ENCODE peak calls at places on chromosomes 16 and 17, in six cellular contexts. K is AG10803, N is GM06990, B is Peyer's patch, L is GM12864, J is lung. C is an unnamed sample.
A peak's percentile ranks its signal among the peaks of the same experiment; 100 is the strongest.

GRCh38 chr17:62163847-62164246 is 98.8 kb upstream of the MED13 start:
- DNase-seq in K (no peak), N (no peak), B (no peak), L (no peak), J (no peak), C (no peak)

GRCh38 chr17:33924105-33924504 is 331.0 kb upstream of the CCL2 start:
- DNase-seq in K (no peak), N (no peak), B (no peak), L (no peak), J (no peak), C (no peak)

GRCh38 chr17:61423967-61424649 is 24.5 kb downstream of the TBX2 start:
- DNase-seq in K (no peak), N (no peak), B (no peak), L (no peak), J (no peak), C (no peak)

GRCh38 chr16:17770104-17770503 is 299.3 kb upstream of the XYLT1 start:
- DNase-seq in K (no peak), N (no peak), B (no peak), L (no peak), J (no peak), C (no peak)

GRCh38 chr17:64778367-64779290 is 116.5 kb upstream of the SMURF2 start:
- DNase-seq in K (no peak), N (peak; percentile 47), B (peak; percentile 34), L (no peak), J (no peak), C (no peak)

GRCh38 chr16:71895679-71896385 is 501 bp downstream of the IST1 start:
- DNase-seq in K (peak; percentile 61), N (no peak), B (peak; percentile 27), L (no peak), J (peak; percentile 49), C (no peak)

GRCh38 chr17:68460096-68460495 is 2.8 kb upstream of the WIPI1 start:
- DNase-seq in K (no peak), N (no peak), B (no peak), L (no peak), J (no peak), C (no peak)

GRCh38 chr16:26524831-26525230 is 541.9 kb upstream of the C16orf82 start:
- DNase-seq in K (no peak), N (no peak), B (no peak), L (no peak), J (no peak), C (no peak)

GRCh38 chr16:88772871-88773811 is 11.9 kb downstream of the PIEZO1 start:
- DNase-seq in K (peak; percentile 95), N (no peak), B (no peak), L (no peak), J (no peak), C (no peak)

GRCh38 chr16:88799569-88800276 is 3.9 kb upstream of the CDT1 start:
- DNase-seq in K (no peak), N (no peak), B (no peak), L (no peak), J (no peak), C (no peak)

GRCh38 chr16:53530046-53530445 is 27.0 kb upstream of the AKTIP start:
- DNase-seq in K (no peak), N (no peak), B (no peak), L (no peak), J (no peak), C (no peak)

GRCh38 chr17:72254808-72255449 is 134.1 kb downstream of the SOX9 start:
- DNase-seq in K (no peak), N (no peak), B (no peak), L (no peak), J (no peak), C (no peak)

GRCh38 chr16:58451945-58452401 is 48.0 kb upstream of the NDRG4 start:
- DNase-seq in K (peak; percentile 13), N (no peak), B (no peak), L (no peak), J (no peak), C (no peak)

GRCh38 chr16:87847467-87847784 is 21.9 kb downstream of the SLC7A5 start:
- DNase-seq in K (no peak), N (no peak), B (no peak), L (no peak), J (no peak), C (no peak)

GRCh38 chr16:30582611-30583340 is 2.7 kb downstream of the ZNF785 start:
- DNase-seq in K (no peak), N (no peak), B (no peak), L (no peak), J (no peak), C (no peak)

GRCh38 chr17:8662076-8662831 is 31.7 kb upstream of the MYH10 start:
- DNase-seq in K (no peak), N (no peak), B (no peak), L (no peak), J (no peak), C (no peak)

GRCh38 chr17:42118545-42118944 is 2.6 kb downstream of the KAT2A start:
- DNase-seq in K (no peak), N (no peak), B (peak; percentile 67), L (no peak), J (no peak), C (peak; percentile 42)

GRCh38 chr16:58109881-58110280 is 19.3 kb downstream of the CFAP20 start:
- DNase-seq in K (no peak), N (no peak), B (no peak), L (no peak), J (no peak), C (no peak)

GRCh38 chr16:11743308-11744074 is 834 bp upstream of the TXNDC11 start:
- DNase-seq in K (peak; percentile 74), N (peak; percentile 36), B (peak; percentile 49), L (no peak), J (peak; percentile 76), C (peak; percentile 22)

GRCh38 chr17:39753514-39754160 is 15.9 kb downstream of the GRB7 start:
- DNase-seq in K (no peak), N (no peak), B (peak; percentile 78), L (no peak), J (peak; percentile 47), C (peak; percentile 65)

GRCh38 chr16:83095926-83096692 is 469.3 kb downstream of the CDH13 start:
- DNase-seq in K (peak; percentile 58), N (no peak), B (no peak), L (no peak), J (no peak), C (no peak)

GRCh38 chr16:4049031-4049430 is 67.2 kb downstream of the ADCY9 start:
- DNase-seq in K (no peak), N (no peak), B (no peak), L (no peak), J (no peak), C (no peak)

GRCh38 chr17:35879748-35880654 is at the start of gene CCL5:
- DNase-seq in K (no peak), N (peak; percentile 78), B (peak; percentile 46), L (peak; percentile 79), J (no peak), C (peak; percentile 74)

GRCh38 chr16:60041671-60042070 is 1307.6 kb upstream of the GOT2 start:
- DNase-seq in K (no peak), N (no peak), B (no peak), L (no peak), J (no peak), C (no peak)

GRCh38 chr17:27631409-27631755 is 394 bp downstream of the LGALS9 start:
- DNase-seq in K (no peak), N (no peak), B (peak; percentile 42), L (no peak), J (no peak), C (no peak)
- H3K4me3 ChIP-seq in K (no peak overlapping the region), N (peak overlapping the region; percentile 92), B (peak overlapping the region; percentile 62), L (peak overlapping the region; percentile 66), J (no peak overlapping the region), C (peak overlapping the region; percentile 89)

GRCh38 chr17:60102632-60103047 is 23.9 kb upstream of the HEATR6 start:
- DNase-seq in K (peak; percentile 55), N (peak; percentile 28), B (peak; percentile 49), L (no peak), J (peak; percentile 43), C (peak; percentile 13)
- H3K4me3 ChIP-seq in K (peak overlapping the region; percentile 24), N (no peak overlapping the region), B (peak overlapping the region; percentile 41), L (peak overlapping the region; percentile 30), J (no peak overlapping the region), C (no peak overlapping the region)

GRCh38 chr17:38429476-38430100 is 1.3 kb downstream of the ARHGAP23 start:
- DNase-seq in K (no peak), N (no peak), B (no peak), L (no peak), J (no peak), C (no peak)

GRCh38 chr17:38428643-38429371 is 543 bp downstream of the ARHGAP23 start:
- DNase-seq in K (peak; percentile 65), N (peak; percentile 34), B (no peak), L (no peak), J (no peak), C (no peak)

GRCh38 chr17:38430822-38431221 is 2.6 kb downstream of the ARHGAP23 start:
- DNase-seq in K (no peak), N (no peak), B (no peak), L (no peak), J (no peak), C (no peak)

GRCh38 chr17:38431343-38432145 is 3.3 kb downstream of the ARHGAP23 start:
- DNase-seq in K (no peak), N (no peak), B (no peak), L (no peak), J (no peak), C (no peak)

DNA sequence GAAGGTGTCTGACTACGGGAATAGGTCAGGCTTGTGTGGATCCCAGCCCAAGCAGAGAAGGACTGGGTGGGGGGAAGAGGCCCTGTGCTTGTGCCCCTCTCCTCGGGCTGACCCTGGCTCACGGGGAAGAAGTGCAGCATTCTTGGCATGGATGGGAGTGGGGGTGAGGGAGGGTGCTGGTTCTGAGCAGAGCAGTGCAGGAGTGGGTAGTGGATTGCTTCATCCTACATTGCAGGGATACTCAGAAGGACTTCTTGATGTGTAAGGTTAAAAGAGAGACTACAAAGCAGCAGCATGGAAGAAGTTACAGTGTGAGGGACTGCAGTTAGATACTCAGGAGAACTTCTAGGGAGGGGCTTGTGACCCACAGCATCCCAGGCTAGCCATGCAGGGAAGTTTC is 2.1 kb downstream of the ARHGAP23 start:
- DNase-seq in K (peak; percentile 77), N (no peak), B (no peak), L (no peak), J (no peak), C (no peak)
- H3K4me3 ChIP-seq in K (peak overlapping the region; percentile 63), N (no peak overlapping the region), B (no peak overlapping the region), L (no peak overlapping the region), J (no peak overlapping the region), C (no peak overlapping the region)

DNA sequence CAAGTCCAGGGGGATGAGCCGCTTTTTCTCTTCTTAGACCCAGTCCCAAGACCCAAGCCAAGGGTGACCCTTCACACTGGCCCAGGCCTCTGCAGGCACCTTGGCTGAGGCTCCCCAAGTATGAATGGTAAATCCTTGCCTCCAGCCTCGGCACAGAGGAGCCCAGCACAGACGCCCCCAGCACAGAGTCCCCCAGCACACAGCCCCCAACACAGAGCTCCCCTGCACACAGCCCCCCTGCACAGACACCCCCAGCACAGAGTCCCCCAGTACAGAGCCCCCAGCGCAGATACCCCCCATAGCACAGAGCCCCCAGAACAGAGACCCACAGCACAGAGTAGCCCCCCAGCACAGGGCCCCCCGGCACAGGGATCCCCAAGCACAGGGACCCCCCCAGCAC is 1.0 kb upstream of the MCRIP2 start:
- DNase-seq in K (no peak), N (no peak), B (no peak), L (no peak), J (no peak), C (no peak)
- H3K4me3 ChIP-seq in K (no peak overlapping the region), N (peak overlapping the region; percentile 91), B (peak overlapping the region; percentile 98), L (peak overlapping the region; percentile 79), J (no peak overlapping the region), C (no peak overlapping the region)

C was measured in CD8-positive, alpha-beta memory T cell.